ENCODE peak calls at places on chromosomes 5 and 9, in eight cellular contexts. P is naive thymus-derived CD4-positive, alpha-beta T cell; N is erythroblast; Y is activated T-helper 1 cell treated with anti-CD3 and anti-CD28 coated beads, Interleukin-2, amount 50 U/mL, for 16 hours; O is myocyte; H is neural progenitor cell; K is activated T-cell treated with anti-CD3 and anti-CD28 coated beads for 1 hour; A is activated naive CD4-positive, alpha-beta T cell treated with anti-CD3 and anti-CD28 coated beads for 36 hours. S is an unnamed sample.

GRCh38 chr5:105506692-105507277 is 1944.2 kb upstream of the NUDT12 start:
- DNase-seq in A (no peak), H (peak), K (no peak), N (peak), O (peak), Y (no peak), P (no peak), S (no peak)

GRCh38 chr5:6576861-6577501 is 55.9 kb downstream of the NSUN2 start:
- DNase-seq in O (peak), K (no peak), H (peak), Y (no peak), N (peak), A (peak), P (no peak), S (no peak)

GRCh38 chr5:133926960-133927615 is 41.3 kb downstream of the C5orf15 start:
- DNase-seq in A (no peak), K (no peak), P (no peak), O (peak), H (no peak), Y (no peak), N (no peak), S (no peak)

GRCh38 chr9:96084289-96084688 is 208.8 kb downstream of the ERCC6L2 start:
- DNase-seq in P (no peak), O (no peak), Y (no peak), K (no peak), H (no peak), N (no peak), A (no peak), S (no peak)

GRCh38 chr9:29806941-29807625 is 2233.8 kb upstream of the C9orf72 start:
- DNase-seq in P (no peak), Y (no peak), A (no peak), K (no peak), H (peak), O (no peak), N (no peak), S (no peak)

GRCh38 chr5:53326420-53327153 is 153.8 kb upstream of the FST start:
- DNase-seq in O (peak), P (no peak), K (no peak), Y (no peak), A (no peak), N (no peak), H (no peak), S (no peak)

GRCh38 chr5:133801431-133801830 is 167.0 kb downstream of the C5orf15 start:
- DNase-seq in Y (no peak), N (no peak), K (no peak), A (no peak), H (no peak), P (no peak), O (no peak), S (no peak)

GRCh38 chr9:105187781-105188180 is 56.7 kb upstream of the SLC44A1 start:
- DNase-seq in Y (no peak), O (peak), K (no peak), P (no peak), N (no peak), A (no peak), H (no peak), S (no peak)

GRCh38 chr5:175694371-175695160 is 36.7 kb downstream of the HRH2 start:
- DNase-seq in A (no peak), H (no peak), P (no peak), N (no peak), O (no peak), Y (no peak), K (no peak), S (no peak)

GRCh38 chr5:148905541-148905940 is 79.1 kb downstream of the ADRB2 start:
- DNase-seq in H (no peak), O (no peak), A (no peak), P (no peak), K (no peak), N (no peak), Y (no peak), S (no peak)

GRCh38 chr5:132059043-132059695 is 1.3 kb upstream of the IL3 start:
- DNase-seq in O (no peak), N (no peak), A (peak), P (no peak), K (no peak), Y (no peak), H (no peak), S (no peak)

GRCh38 chr9:124267271-124267807 is 9.6 kb downstream of the NEK6 start:
- DNase-seq in P (no peak), O (peak), A (no peak), N (no peak), H (peak), K (no peak), Y (no peak), S (no peak)

GRCh38 chr9:89591291-89592200 is 13.3 kb upstream of the GADD45G start:
- DNase-seq in H (no peak), P (no peak), A (no peak), Y (no peak), K (no peak), O (peak), N (no peak), S (no peak)

GRCh38 chr5:61641748-61642565 is 309.9 kb downstream of the ZSWIM6 start:
- DNase-seq in Y (no peak), A (no peak), N (no peak), K (no peak), H (no peak), P (no peak), O (no peak), S (no peak)

GRCh38 chr5:89756955-89757354 is 652.6 kb downstream of the CETN3 start:
- DNase-seq in A (no peak), N (no peak), H (no peak), P (no peak), O (peak), K (no peak), Y (no peak), S (no peak)

GRCh38 chr9:75088646-75089368 is 493 bp downstream of the OSTF1 start:
- DNase-seq in Y (no peak), K (no peak), A (peak), P (no peak), H (peak), N (peak), O (peak), S (no peak)

GRCh38 chr9:33189331-33189731 is 22.2 kb upstream of the B4GALT1 start:
- DNase-seq in O (peak), P (no peak), H (no peak), N (no peak), A (no peak), Y (no peak), K (no peak), S (no peak)

GRCh38 chr5:163612358-163613149 is 107.1 kb downstream of the MAT2B start:
- DNase-seq in P (no peak), A (no peak), O (no peak), Y (no peak), H (no peak), K (no peak), N (no peak), S (no peak)

GRCh38 chr5:170818222-170818621 is 34.7 kb downstream of the GABRP start:
- DNase-seq in Y (no peak), K (no peak), H (no peak), P (no peak), N (no peak), O (no peak), A (no peak), S (no peak)

GRCh38 chr5:82644229-82644628 is 366.1 kb upstream of the RPS23 start:
- DNase-seq in N (no peak), H (no peak), A (no peak), P (no peak), O (no peak), Y (no peak), K (no peak), S (no peak)

GRCh38 chr9:1997646-1998045 is 17.5 kb upstream of the SMARCA2 start:
- DNase-seq in O (no peak), Y (no peak), K (no peak), N (no peak), H (no peak), P (no peak), A (no peak), S (no peak)

GRCh38 chr5:138274189-138274853 is at the start of gene GFRA3:
- DNase-seq in Y (no peak), O (no peak), N (peak), K (no peak), A (peak), P (no peak), H (peak), S (peak)

GRCh38 chr5:18798058-18798457 is 1163.8 kb downstream of the TAF11L14 start:
- DNase-seq in O (no peak), A (no peak), Y (no peak), P (no peak), N (no peak), K (no peak), H (no peak), S (no peak)

GRCh38 chr5:159198063-159199036 is 11.0 kb downstream of the RNF145 start:
- DNase-seq in A (no peak), N (no peak), Y (no peak), K (no peak), O (no peak), H (no peak), P (no peak), S (no peak)

GRCh38 chr9:122342323-122343050 is 28.3 kb upstream of the PTGS1 start:
- DNase-seq in N (no peak), Y (no peak), O (no peak), H (peak), A (no peak), K (no peak), P (no peak), S (no peak)

GRCh38 chr9:37104183-37104889 is 16.0 kb upstream of the ZCCHC7 start:
- DNase-seq in H (no peak), K (no peak), A (peak), P (no peak), O (peak), N (no peak), Y (no peak), S (no peak)

GRCh38 chr9:78900500-78900899 is 603.6 kb downstream of the PSAT1 start:
- DNase-seq in K (no peak), H (no peak), Y (no peak), O (no peak), A (no peak), N (peak), P (no peak), S (no peak)

GRCh38 chr9:134644715-134645606 is 3.4 kb downstream of the COL5A1 start:
- DNase-seq in N (no peak), Y (no peak), O (peak), A (no peak), K (no peak), H (peak), P (no peak), S (no peak)

GRCh38 chr5:19577882-19578281 is 410.1 kb downstream of the CDH18 start:
- DNase-seq in A (no peak), Y (no peak), N (no peak), P (no peak), K (no peak), O (no peak), H (no peak), S (no peak)

GRCh38 chr9:5389109-5389732 is 48.5 kb downstream of the PLGRKT start:
- DNase-seq in Y (no peak), O (peak), K (no peak), H (no peak), N (peak), P (no peak), A (peak), S (no peak)

GRCh38 chr9:69443178-69443577 is 118.2 kb downstream of the ENTREP1 start:
- DNase-seq in A (no peak), P (no peak), O (no peak), H (no peak), Y (no peak), K (no peak), N (no peak), S (no peak)

S was measured in naive thymus-derived CD8-positive, alpha-beta T cell.